ENCODE peak calls at places on chromosomes 6 and 20, in eight cellular contexts. C is progenitor cell of endocrine pancreas, Z is SW 1271, W is tibial artery, R is Panc1, T is mammary epithelial cell, A is AG08395, N is HS-5. I is an unnamed sample.

GRCh38 chr6:106825156-106825555 is 149.4 kb downstream of the CD24 start:
- DNase-seq in Z (no peak), T (no peak), A (no peak), C (no peak), W (no peak), R (no peak), N (peak), I (no peak)

GRCh38 chr6:63582579-63583231 is 10.4 kb downstream of the LOC128125822 start:
- DNase-seq in R (no peak), T (no peak), C (no peak), A (no peak), W (no peak), N (no peak), Z (no peak), I (no peak)

GRCh38 chr6:20351529-20351928 is 50.1 kb upstream of the E2F3 start:
- DNase-seq in W (no peak), C (no peak), Z (no peak), R (no peak), T (no peak), N (no peak), A (no peak), I (no peak)

GRCh38 chr20:561437-562231 is 18.0 kb upstream of the CSNK2A1 start:
- DNase-seq in Z (peak), N (no peak), R (peak), C (peak), W (peak), T (peak), A (peak), I (peak)

GRCh38 chr6:756224-756623 is 63.3 kb upstream of the EXOC2 start:
- DNase-seq in A (no peak), T (no peak), N (no peak), R (no peak), Z (no peak), C (no peak), W (no peak), I (no peak)

GRCh38 chr6:35018746-35019145 is 122.4 kb downstream of the TCP11 start:
- DNase-seq in A (no peak), T (no peak), Z (no peak), C (no peak), R (no peak), W (no peak), N (no peak), I (no peak)

GRCh38 chr20:62577447-62577846 is 64.9 kb upstream of the SLCO4A1 start:
- DNase-seq in T (no peak), Z (no peak), R (no peak), N (no peak), C (no peak), A (no peak), W (no peak), I (no peak)

GRCh38 chr6:29845405-29846006 is 17.9 kb downstream of the HLA-G start:
- DNase-seq in R (peak), Z (no peak), N (no peak), A (no peak), C (no peak), W (no peak), T (peak), I (no peak)

GRCh38 chr6:7546832-7547714 is 5.6 kb downstream of the DSP start:
- DNase-seq in A (no peak), Z (no peak), W (no peak), T (peak), R (no peak), N (no peak), C (no peak), I (no peak)

GRCh38 chr20:9928281-9928737 is 89.4 kb upstream of the PAK5 start:
- DNase-seq in W (no peak), C (no peak), R (no peak), N (no peak), A (no peak), Z (no peak), T (no peak), I (no peak)

GRCh38 chr6:148037496-148037895 is 305.1 kb upstream of the SASH1 start:
- DNase-seq in W (no peak), A (no peak), N (peak), C (no peak), T (no peak), Z (no peak), R (no peak), I (no peak)

GRCh38 chr6:75204222-75204958 is 1.5 kb downstream of the COL12A1 start:
- DNase-seq in A (peak), N (peak), T (peak), C (peak), W (peak), Z (peak), R (no peak), I (peak)

GRCh38 chr6:4664117-4664626 is 112.0 kb upstream of the CDYL start:
- DNase-seq in Z (no peak), A (peak), N (no peak), W (peak), T (no peak), R (no peak), C (no peak), I (peak)

GRCh38 chr20:39851459-39851858 is 837.6 kb downstream of the MAFB start:
- DNase-seq in A (peak), N (peak), T (peak), Z (no peak), C (no peak), W (no peak), R (no peak), I (no peak)

GRCh38 chr6:170181338-170181690 is 109.6 kb downstream of the DLL1 start:
- DNase-seq in N (no peak), W (no peak), A (no peak), T (no peak), R (no peak), C (no peak), Z (no peak), I (no peak)

GRCh38 chr6:95228636-95229035 is 348.7 kb upstream of the MANEA start:
- DNase-seq in R (no peak), C (no peak), Z (no peak), A (no peak), T (no peak), N (no peak), W (no peak), I (no peak)

GRCh38 chr20:38143646-38144554 is 21.2 kb downstream of the TGM2 start:
- DNase-seq in A (peak), W (peak), Z (peak), N (peak), R (no peak), T (peak), C (no peak), I (no peak)

GRCh38 chr20:16760431-16761304 is 12.5 kb downstream of the OTOR start:
- DNase-seq in Z (no peak), A (no peak), C (no peak), W (no peak), R (no peak), T (no peak), N (no peak), I (no peak)

GRCh38 chr6:170075659-170076223 is 215.1 kb downstream of the DLL1 start:
- DNase-seq in A (no peak), T (no peak), Z (no peak), R (no peak), C (no peak), N (no peak), W (no peak), I (no peak)

GRCh38 chr20:16243470-16243869 is 329.8 kb downstream of the KIF16B start:
- DNase-seq in T (no peak), Z (no peak), N (no peak), C (no peak), A (no peak), R (no peak), W (no peak), I (no peak)

GRCh38 chr20:58647162-58647813 is 3.8 kb upstream of the STX16 start:
- DNase-seq in A (no peak), Z (no peak), C (no peak), W (peak), N (no peak), T (no peak), R (no peak), I (no peak)

GRCh38 chr20:45448250-45448649 is 21.3 kb upstream of the WFDC2 start:
- DNase-seq in A (no peak), R (no peak), C (no peak), W (no peak), Z (no peak), T (peak), N (no peak), I (no peak)

GRCh38 chr6:20542927-20543602 is 8.8 kb downstream of the CDKAL1 start:
- DNase-seq in R (peak), C (no peak), Z (peak), N (peak), T (peak), W (no peak), A (no peak), I (no peak)

GRCh38 chr20:51315390-51315789 is 227.1 kb downstream of the NFATC2 start:
- DNase-seq in A (no peak), Z (no peak), W (no peak), T (no peak), R (no peak), N (no peak), C (no peak), I (no peak)

GRCh38 chr6:138944412-138944811 is 43.6 kb downstream of the REPS1 start:
- DNase-seq in T (peak), R (no peak), A (peak), Z (no peak), N (no peak), C (no peak), W (no peak), I (no peak)

GRCh38 chr20:15310361-15310760 is 972.9 kb upstream of the FLRT3 start:
- DNase-seq in W (no peak), R (no peak), Z (no peak), T (peak), N (no peak), C (no peak), A (no peak), I (no peak)

GRCh38 chr6:132021552-132022375 is 70.6 kb upstream of the CCN2 start:
- DNase-seq in N (no peak), R (no peak), W (no peak), C (no peak), Z (no peak), A (no peak), T (no peak), I (no peak)

GRCh38 chr6:54431466-54431865 is 123.2 kb downstream of the TINAG start:
- DNase-seq in W (no peak), N (peak), A (peak), R (no peak), Z (no peak), C (no peak), T (no peak), I (no peak)

GRCh38 chr6:28585335-28585734 is 59.7 kb downstream of the GPX5 start:
- DNase-seq in R (no peak), A (no peak), N (peak), Z (no peak), C (no peak), T (peak), W (no peak), I (no peak)

GRCh38 chr6:32609731-32610640 is 20.3 kb upstream of the HLA-DRB1 start:
- DNase-seq in C (peak), W (peak), Z (peak), R (peak), A (peak), T (peak), N (peak), I (no peak)

GRCh38 chr6:170366248-170366960 is 59.8 kb downstream of the FAM120B start:
- DNase-seq in R (no peak), W (no peak), N (no peak), T (no peak), A (no peak), C (no peak), Z (no peak), I (no peak)

GRCh38 chr6:90230547-90231240 is 65.9 kb downstream of the BACH2 start:
- DNase-seq in T (no peak), A (no peak), R (no peak), Z (no peak), C (no peak), W (no peak), N (no peak), I (no peak)

GRCh38 chr20:8326196-8326595 is 194.1 kb downstream of the PLCB1 start:
- DNase-seq in Z (no peak), C (no peak), A (no peak), T (no peak), W (no peak), N (no peak), R (no peak), I (no peak)

GRCh38 chr20:48826883-48827771 is 672 bp downstream of the PREX1 start:
- DNase-seq in R (no peak), W (no peak), T (no peak), C (no peak), Z (no peak), A (no peak), N (no peak), I (no peak)

GRCh38 chr6:33347816-33348215 is 30.3 kb upstream of the ZBTB22 start:
- DNase-seq in R (no peak), T (no peak), N (no peak), C (no peak), W (no peak), A (no peak), Z (no peak), I (no peak)

I was measured in ovary.